ENCODE peak calls at places on chromosomes 12 and 14, in eight cellular contexts. C is ovary, D is A549, I is HepG2, V is suprapubic skin, Z is tibial nerve, B is upper lobe of left lung, L is esophagus muscularis mucosa. U is an unnamed sample.
A peak's percentile ranks its signal among the peaks of the same experiment; 100 is the strongest.

GRCh38 chr12:66351301-66351700 is 49.0 kb downstream of the HELB start:
- DNase-seq in I (no peak), C (no peak), L (no peak), V (no peak), D (no peak), B (no peak), Z (no peak), U (no peak)

GRCh38 chr12:117309276-117309885 is 52.0 kb downstream of the NOS1 start:
- DNase-seq in B (no peak), V (no peak), Z (no peak), L (no peak), C (no peak), D (no peak), I (no peak), U (no peak)

GRCh38 chr12:124328116-124328515 is 33.2 kb downstream of the RFLNA start:
- DNase-seq in C (no peak), Z (no peak), V (no peak), D (no peak), I (no peak), L (no peak), B (peak; percentile 43), U (peak; percentile 57)

GRCh38 chr14:39038542-39038941 is 64.5 kb downstream of the SEC23A start:
- DNase-seq in B (no peak), C (no peak), L (no peak), I (no peak), D (no peak), Z (no peak), V (no peak), U (no peak)

GRCh38 chr14:22980672-22981089 is 1.7 kb downstream of the AJUBA start:
- DNase-seq in C (peak; percentile 56), B (peak; percentile 91), I (peak; percentile 76), Z (no peak), D (peak; percentile 58), V (peak; percentile 73), L (no peak), U (peak; percentile 57)

GRCh38 chr14:98189077-98189476 is 1082.9 kb downstream of the BCL11B start:
- DNase-seq in C (no peak), D (no peak), I (no peak), B (no peak), V (no peak), L (no peak), Z (no peak), U (no peak)

GRCh38 chr12:19520646-19521045 is 81.4 kb downstream of the AEBP2 start:
- DNase-seq in D (no peak), L (no peak), I (peak; percentile 8), B (no peak), C (no peak), V (no peak), Z (no peak), U (no peak)

GRCh38 chr14:99188721-99189120 is 83.3 kb downstream of the BCL11B start:
- DNase-seq in B (no peak), Z (no peak), I (no peak), D (no peak), V (peak; percentile 50), L (no peak), C (no peak), U (no peak)

GRCh38 chr12:69688021-69688420 is 11.1 kb downstream of the BEST3 start:
- DNase-seq in I (peak; percentile 6), V (no peak), D (no peak), C (no peak), Z (no peak), B (no peak), L (no peak), U (no peak)

GRCh38 chr12:74322792-74323191 is 214.8 kb upstream of the ATXN7L3B start:
- DNase-seq in B (no peak), D (no peak), L (no peak), Z (no peak), I (no peak), V (no peak), C (no peak), U (no peak)

GRCh38 chr14:66746316-66747006 is 238.5 kb downstream of the GPHN start:
- DNase-seq in I (peak; percentile 12), Z (no peak), L (no peak), B (no peak), D (peak; percentile 66), C (no peak), V (no peak), U (no peak)

GRCh38 chr14:78143489-78144145 is 26.6 kb upstream of the NRXN3 start:
- DNase-seq in C (no peak), D (peak; percentile 73), B (no peak), Z (no peak), L (no peak), V (no peak), I (no peak), U (no peak)

GRCh38 chr12:18810537-18811253 is 72.8 kb downstream of the CAPZA3 start:
- DNase-seq in Z (no peak), C (no peak), B (no peak), I (no peak), V (no peak), L (no peak), D (no peak), U (no peak)

GRCh38 chr14:61426048-61426447 is 104.7 kb downstream of the PRKCH start:
- DNase-seq in I (no peak), Z (no peak), D (no peak), B (no peak), C (no peak), V (no peak), L (peak; percentile 34), U (peak; percentile 73)

GRCh38 chr12:27981874-27982273 is 9.3 kb upstream of the PTHLH start:
- DNase-seq in D (peak; percentile 62), Z (no peak), V (no peak), C (no peak), L (no peak), I (no peak), B (no peak), U (no peak)

GRCh38 chr14:34223302-34224150 is 238.5 kb downstream of the SPTSSA start:
- DNase-seq in B (no peak), L (no peak), V (no peak), I (no peak), C (no peak), Z (no peak), D (no peak), U (no peak)

GRCh38 chr12:48954781-48955501 is 2.3 kb downstream of the ARF3 start:
- DNase-seq in I (no peak), Z (no peak), V (no peak), B (no peak), L (no peak), C (no peak), D (no peak), U (no peak)

GRCh38 chr12:15163577-15163976 is 57.6 kb downstream of the RERG start:
- DNase-seq in Z (no peak), C (no peak), V (no peak), B (no peak), L (no peak), D (no peak), I (no peak), U (no peak)

GRCh38 chr12:31658743-31659086 is 773 bp upstream of the ETFBKMT start:
- DNase-seq in B (no peak), I (no peak), L (no peak), D (no peak), Z (no peak), V (no peak), C (no peak), U (no peak)

GRCh38 chr12:92912052-92912451 is 17.0 kb downstream of the EEA1 start:
- DNase-seq in D (no peak), I (no peak), V (no peak), B (no peak), Z (no peak), C (no peak), L (no peak), U (no peak)

GRCh38 chr14:101791919-101792572 is 30.5 kb downstream of the PPP2R5C start:
- DNase-seq in L (no peak), Z (no peak), C (no peak), D (no peak), I (no peak), B (no peak), V (no peak), U (no peak)

GRCh38 chr14:105090493-105091334 is 25.5 kb upstream of the GPR132 start:
- DNase-seq in V (peak; percentile 89), I (peak; percentile 79), C (peak; percentile 72), Z (peak; percentile 65), L (no peak), D (peak; percentile 95), B (peak; percentile 96), U (peak; percentile 90)

GRCh38 chr14:61761557-61761956 is 663 bp upstream of the SNAPC1 start:
- DNase-seq in I (no peak), L (no peak), D (no peak), Z (no peak), B (no peak), C (no peak), V (no peak), U (no peak)

DNA sequence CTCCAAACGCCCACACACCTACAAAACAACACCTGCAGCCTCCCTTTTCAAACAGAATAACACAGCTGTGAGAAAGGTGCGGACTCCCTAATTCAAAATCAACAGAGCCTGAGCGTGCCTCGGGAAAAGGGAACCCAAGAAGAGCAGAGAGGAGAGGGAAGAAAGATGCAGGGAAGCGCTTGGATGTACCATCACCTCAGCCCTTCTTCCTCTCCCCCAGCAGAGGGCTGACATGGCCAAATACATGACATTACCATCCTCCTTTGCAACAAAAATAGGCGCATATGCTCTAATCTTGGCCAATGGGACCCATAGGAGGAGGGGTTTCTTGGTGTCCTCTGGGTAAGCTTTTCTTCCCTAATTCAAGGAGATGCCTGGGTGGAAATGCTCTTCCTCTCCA is 78.0 kb downstream of the CPSF2 start:
- DNase-seq in Z (no peak), I (no peak), C (no peak), B (no peak), D (no peak), L (no peak), V (no peak), U (no peak)
- TF ChIP-seq CTCF in Z (no peak), I (no peak), C (no peak), B (no peak), D (no peak), L (no peak), V (no peak), U (no peak)

GRCh38 chr12:3658327-3659163 is 94.4 kb downstream of the CRACR2A start:
- DNase-seq in I (peak; percentile 36), V (no peak), B (no peak), C (no peak), Z (no peak), L (no peak), D (no peak), U (peak; percentile 33)
- TF ChIP-seq EP300 in I (no peak), V (no peak), B (no peak), C (no peak), Z (no peak), L (no peak), D (no peak), U (no peak)

GRCh38 chr14:76776306-76777251 is 15.3 kb downstream of the VASH1 start:
- DNase-seq in D (no peak), I (peak; percentile 29), L (no peak), C (no peak), Z (no peak), V (no peak), B (no peak), U (no peak)
- TF ChIP-seq CTCF in D (no peak), I (peak; percentile 47), L (no peak), C (no peak), Z (no peak), V (no peak), B (no peak), U (no peak)

DNA sequence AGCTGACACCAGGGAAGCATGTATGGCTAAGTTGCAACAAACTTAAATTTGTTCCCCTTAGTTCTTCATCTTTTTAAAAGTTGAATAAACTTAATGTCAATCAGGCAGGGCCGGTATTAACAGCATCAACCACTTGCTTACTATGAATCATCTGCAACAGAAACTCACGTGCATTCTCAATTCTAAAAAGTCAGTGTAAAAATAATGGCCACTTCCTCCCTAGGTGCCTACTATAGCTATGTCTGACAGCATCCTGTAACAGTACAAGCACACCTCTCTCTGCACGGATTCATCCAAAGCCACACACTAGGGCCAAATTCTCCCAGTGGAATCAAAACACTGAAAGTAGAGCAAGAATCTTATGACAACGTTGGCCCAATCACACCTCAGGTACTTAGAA is 48.6 kb downstream of the PPP1R36 start:
- DNase-seq in D (no peak), L (no peak), V (no peak), C (no peak), Z (no peak), B (no peak), I (no peak), U (no peak)
- TF ChIP-seq EP300 in D (no peak), L (no peak), V (no peak), C (no peak), Z (no peak), B (no peak), I (no peak), U (no peak)